ENCODE peak calls at places on chromosomes 12 and 14, in four cellular contexts. S is AG04450, H is gastrocnemius medialis, U is upper lobe of right lung. A is an unnamed sample.
A peak's percentile ranks its signal among the peaks of the same experiment; 100 is the strongest.

GRCh38 chr12:122413516-122414404 is 8.7 kb downstream of the CLIP1 start:
- DNase-seq in U (no peak), S (no peak), H (no peak), A (no peak)

GRCh38 chr12:3033538-3033865 is 43.7 kb upstream of the TSPAN9 start:
- DNase-seq in H (peak; percentile 38), S (no peak), U (no peak), A (peak; percentile 70)

GRCh38 chr14:88914956-88915355 is 90.5 kb downstream of the TTC8 start:
- DNase-seq in U (no peak), S (no peak), H (no peak), A (no peak)

GRCh38 chr14:21721504-21721903 is 47.9 kb upstream of the OR4E1 start:
- DNase-seq in S (no peak), H (no peak), U (no peak), A (no peak)

GRCh38 chr12:127170271-127171180 is 1096.4 kb upstream of the TMEM132C start:
- DNase-seq in U (no peak), S (no peak), H (no peak), A (peak; percentile 33)

GRCh38 chr12:107325075-107325474 is 231.7 kb upstream of the CRY1 start:
- DNase-seq in S (no peak), U (no peak), H (no peak), A (no peak)

GRCh38 chr14:35155962-35156361 is 33.6 kb downstream of the PRORP start:
- DNase-seq in S (peak; percentile 15), H (no peak), U (no peak), A (no peak)

GRCh38 chr12:90055071-90055470 is 346.4 kb upstream of the ATP2B1 start:
- DNase-seq in S (no peak), U (no peak), H (no peak), A (no peak)

GRCh38 chr12:45302621-45303020 is 86.7 kb downstream of the ANO6 start:
- DNase-seq in S (no peak), H (no peak), U (no peak), A (no peak)

GRCh38 chr14:77307099-77307496 is 13.6 kb downstream of the POMT2 start:
- DNase-seq in S (no peak), U (no peak), H (no peak), A (no peak)

GRCh38 chr12:113697646-113698504 is 226.2 kb upstream of the LHX5 start:
- DNase-seq in S (no peak), H (no peak), U (no peak), A (no peak)

GRCh38 chr12:47752121-47752520 is 6.6 kb downstream of the RAPGEF3 start:
- DNase-seq in U (no peak), H (no peak), S (no peak), A (no peak)

GRCh38 chr14:91041450-91041849 is 19.0 kb downstream of the RPS6KA5 start:
- DNase-seq in S (no peak), U (no peak), H (no peak), A (no peak)

GRCh38 chr12:127054531-127054930 is 1212.4 kb upstream of the TMEM132C start:
- DNase-seq in U (no peak), H (no peak), S (no peak), A (no peak)

GRCh38 chr12:58372298-58372697 is 430.9 kb downstream of the ATP23 start:
- DNase-seq in S (no peak), H (no peak), U (no peak), A (no peak)

GRCh38 chr14:61839452-61839851 is 77.2 kb downstream of the SNAPC1 start:
- DNase-seq in U (no peak), H (no peak), S (no peak), A (no peak)

GRCh38 chr14:75340921-75341320 is 62.3 kb downstream of the FOS start:
- DNase-seq in U (peak; percentile 78), H (peak; percentile 97), S (no peak), A (peak; percentile 93)

GRCh38 chr12:11757095-11757494 is 107.6 kb downstream of the ETV6 start:
- DNase-seq in U (no peak), S (no peak), H (no peak), A (no peak)

GRCh38 chr14:101442451-101442850 is 118.8 kb upstream of the DIO3 start:
- DNase-seq in U (no peak), S (no peak), H (no peak), A (no peak)

GRCh38 chr14:104438166-104438887 is 141.2 kb upstream of the C14orf180 start:
- DNase-seq in S (no peak), H (no peak), U (peak; percentile 54), A (no peak)

GRCh38 chr12:48286665-48287064 is 64.1 kb downstream of the ZNF641 start:
- DNase-seq in S (no peak), H (no peak), U (no peak), A (no peak)

GRCh38 chr12:54420766-54421144 is 1.7 kb upstream of the ITGA5 start:
- DNase-seq in U (no peak), H (peak; percentile 56), S (no peak), A (peak; percentile 83)

GRCh38 chr14:89915114-89915878 is 39.2 kb downstream of the EFCAB11 start:
- DNase-seq in S (no peak), H (peak; percentile 19), U (no peak), A (peak; percentile 27)

GRCh38 chr14:69356903-69357543 is 41.1 kb downstream of the ERH start:
- DNase-seq in U (no peak), H (no peak), S (no peak), A (no peak)

GRCh38 chr14:65184032-65184764 is 81.9 kb upstream of the MAX start:
- DNase-seq in U (no peak), H (no peak), S (no peak), A (no peak)

GRCh38 chr14:106491851-106492250 is 965.5 kb downstream of the TMEM121 start:
- DNase-seq in H (no peak), U (no peak), S (no peak), A (no peak)

GRCh38 chr12:22684526-22685118 is 59.7 kb downstream of the ETNK1 start:
- DNase-seq in S (no peak), H (no peak), U (no peak), A (no peak)

GRCh38 chr12:115835445-115835844 is 442.0 kb downstream of the MED13L start:
- DNase-seq in U (no peak), H (no peak), S (no peak), A (no peak)

GRCh38 chr12:2291182-2291832 is 238.5 kb downstream of the CACNA1C start:
- DNase-seq in H (no peak), U (no peak), S (no peak), A (no peak)

GRCh38 chr12:54853933-54854538 is at the start of gene MUCL1:
- DNase-seq in S (peak; percentile 33), U (no peak), H (no peak), A (no peak)

GRCh38 chr14:105325303-105325702 is 10.8 kb downstream of the PACS2 start:
- DNase-seq in H (no peak), U (no peak), S (no peak), A (peak; percentile 68)

GRCh38 chr12:125999643-126000042 is 934.4 kb downstream of the AACS start:
- DNase-seq in H (no peak), S (no peak), U (no peak), A (no peak)

GRCh38 chr12:62910549-62911169 is 24.3 kb downstream of the PPM1H start:
- DNase-seq in U (no peak), S (no peak), H (no peak), A (no peak)

GRCh38 chr12:32727237-32727636 is 28.5 kb downstream of the YARS2 start:
- DNase-seq in U (no peak), S (no peak), H (no peak), A (no peak)
- H3K27ac ChIP-seq in U (no peak overlapping the region), S (no peak overlapping the region), H (no peak overlapping the region), A (no peak overlapping the region)

GRCh38 chr12:30652034-30652696 is 43.5 kb downstream of the IPO8 start:
- DNase-seq in U (no peak), H (no peak), S (no peak), A (no peak)
- H3K9me3 ChIP-seq in U (no peaks in the 10 kb centered on the region), H (no peaks in the 10 kb centered on the region), S (no peaks in the 10 kb centered on the region), A (no peaks in the 10 kb centered on the region)

DNA sequence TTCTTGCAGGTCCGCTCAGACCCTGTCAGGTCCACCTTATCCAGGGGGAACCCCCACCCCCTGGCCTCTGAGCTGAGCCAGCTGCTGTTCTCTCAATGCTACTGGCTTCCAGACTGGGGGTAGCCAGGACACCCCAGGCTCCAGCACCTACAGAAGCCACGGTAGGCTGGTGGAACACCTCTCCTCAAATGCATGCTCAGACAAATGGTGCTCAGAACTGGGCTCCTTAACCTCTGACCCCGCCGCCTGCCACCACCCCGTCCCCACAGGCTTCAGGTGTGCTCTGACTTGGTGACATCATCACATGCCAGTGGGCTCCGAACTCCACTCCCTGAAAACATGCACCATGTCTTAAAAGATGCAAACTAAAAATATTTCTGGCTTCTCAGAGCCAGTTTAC is 54.4 kb downstream of the BCL11B start:
- DNase-seq in S (no peak), H (no peak), U (no peak), A (no peak)
- H3K27ac ChIP-seq in S (no peak overlapping the region), H (no peak overlapping the region), U (no peak overlapping the region), A (no peak overlapping the region)

DNA sequence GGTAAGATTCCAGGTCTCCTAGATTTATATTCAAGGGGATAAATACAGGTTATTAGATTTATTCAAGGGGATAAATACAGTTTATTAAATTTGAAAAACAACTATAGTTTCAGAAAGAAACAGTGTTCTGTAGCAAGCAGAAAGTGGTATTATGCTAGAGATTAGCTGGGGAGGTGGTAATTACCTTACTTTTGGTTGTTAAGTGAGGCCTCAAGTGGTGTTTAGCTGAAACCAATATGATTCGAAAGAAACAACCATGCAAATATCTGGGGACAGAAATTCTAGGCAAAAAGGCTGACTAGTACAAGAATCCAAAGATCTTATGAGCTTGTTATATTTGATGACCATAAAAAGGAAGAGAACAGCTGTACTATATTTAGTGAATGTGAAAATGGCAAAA is 6.2 kb downstream of the OR4N5 start:
- DNase-seq in U (no peak), S (no peak), H (no peak), A (no peak)
- H3K9me3 ChIP-seq in U (no peaks in the 10 kb centered on the region), S (peaks cover 9% of the 10 kb centered on the region), H (no peaks in the 10 kb centered on the region), A (no peaks in the 10 kb centered on the region)

GRCh38 chr14:94600148-94600545 is 12.0 kb upstream of the SERPINA3 start:
- DNase-seq in S (no peak), U (no peak), H (no peak), A (no peak)
- H3K27ac ChIP-seq in S (peak overlapping the region; percentile 90), U (no peak overlapping the region), H (peak overlapping the region; percentile 83), A (peak overlapping the region; percentile 65)

GRCh38 chr12:7709969-7710368 is 1.3 kb upstream of the DPPA3 start:
- DNase-seq in U (no peak), S (no peak), H (no peak), A (no peak)

GRCh38 chr12:7716391-7716790 is 5.2 kb downstream of the DPPA3 start:
- DNase-seq in U (no peak), H (no peak), S (no peak), A (no peak)

GRCh38 chr12:7711133-7711532 is at the start of gene DPPA3:
- DNase-seq in H (no peak), S (no peak), U (no peak), A (no peak)

GRCh38 chr12:7712841-7713442 is 1.7 kb downstream of the DPPA3 start:
- DNase-seq in U (no peak), H (no peak), S (no peak), A (no peak)
- H3K9me3 ChIP-seq in U (no peaks in the 10 kb centered on the region), H (no peaks in the 10 kb centered on the region), S (peaks cover 27% of the 10 kb centered on the region), A (no peaks in the 10 kb centered on the region)

A was measured in psoas muscle.